ENCODE peak calls at places on chromosomes 13 and 19, in four cellular contexts. S is B cell, X is cardiac fibroblast, F is H9. G is an unnamed sample.

GRCh38 chr13:41916173-41916954 is 44.5 kb downstream of the VWA8 start:
- DNase-seq in S (peak; percentile 8), X (peak; percentile 76), F (no peak), G (peak; percentile 67)

GRCh38 chr19:861756-862528 is 2.5 kb downstream of the CFD start:
- DNase-seq in S (peak; percentile 75), X (peak; percentile 30), F (peak; percentile 98), G (peak; percentile 92)

GRCh38 chr13:31172535-31172934 is 10.8 kb upstream of the HSPH1 start:
- DNase-seq in S (no peak), X (peak; percentile 94), F (no peak), G (no peak)

GRCh38 chr13:25192052-25192451 is 20.0 kb upstream of the AMER2 start:
- DNase-seq in S (no peak), X (no peak), F (no peak), G (no peak)

GRCh38 chr13:64551755-64552154 is 2678.4 kb downstream of the PCDH9 start:
- DNase-seq in S (no peak), X (peak; percentile 51), F (no peak), G (no peak)

GRCh38 chr13:102182170-102182569 is 219.7 kb downstream of the FGF14 start:
- DNase-seq in S (no peak), X (no peak), F (no peak), G (no peak)

GRCh38 chr19:2477732-2478191 is 1.8 kb downstream of the GADD45B start:
- DNase-seq in S (peak; percentile 44), X (peak; percentile 70), F (no peak), G (no peak)

GRCh38 chr13:84455143-84455905 is 573.0 kb upstream of the SLITRK1 start:
- DNase-seq in S (no peak), X (no peak), F (no peak), G (no peak)

GRCh38 chr19:29115181-29115580 is 97.8 kb downstream of the UQCRFS1 start:
- DNase-seq in S (no peak), X (no peak), F (no peak), G (no peak)

GRCh38 chr13:52348081-52348480 is 57.9 kb downstream of the THSD1 start:
- DNase-seq in S (no peak), X (peak; percentile 94), F (no peak), G (no peak)

GRCh38 chr13:105611424-105611823 is 924.0 kb downstream of the EFNB2 start:
- DNase-seq in S (no peak), X (peak; percentile 72), F (no peak), G (no peak)

GRCh38 chr13:101384929-101385328 is 31.4 kb downstream of the NALCN start:
- DNase-seq in S (no peak), X (no peak), F (no peak), G (no peak)

GRCh38 chr13:59094149-59094548 is 1069.6 kb downstream of the DIAPH3 start:
- DNase-seq in S (no peak), X (no peak), F (no peak), G (no peak)

GRCh38 chr19:7500811-7501450 is 12.1 kb upstream of the PEX11G start:
- DNase-seq in S (no peak), X (peak; percentile 23), F (peak; percentile 89), G (peak; percentile 74)

GRCh38 chr13:98972627-98973026 is 5.2 kb downstream of the DOCK9 start:
- DNase-seq in S (no peak), X (peak; percentile 54), F (no peak), G (no peak)

GRCh38 chr13:43522788-43523187 is 264.0 kb downstream of the ENOX1 start:
- DNase-seq in S (no peak), X (peak; percentile 29), F (no peak), G (no peak)

GRCh38 chr19:27793128-27793643 is 1419.8 kb downstream of the UQCRFS1 start:
- DNase-seq in S (peak; percentile 74), X (peak; percentile 76), F (peak; percentile 96), G (peak; percentile 67)

GRCh38 chr19:35545855-35546381 is 492 bp downstream of the TMEM147 start:
- DNase-seq in S (peak; percentile 52), X (peak; percentile 31), F (no peak), G (peak; percentile 88)

GRCh38 chr19:10800488-10800887 is 35.5 kb downstream of the TMED1 start:
- DNase-seq in S (no peak), X (peak; percentile 58), F (no peak), G (no peak)

GRCh38 chr19:798415-799075 is 1.3 kb downstream of the PTBP1 start:
- DNase-seq in S (peak; percentile 45), X (peak; percentile 49), F (no peak), G (no peak)

GRCh38 chr13:95535243-95535642 is 17.3 kb upstream of the CLDN10 start:
- DNase-seq in S (no peak), X (peak; percentile 21), F (no peak), G (no peak)

GRCh38 chr19:50518091-50519005 is 4.6 kb upstream of the ASPDH start:
- DNase-seq in S (no peak), X (no peak), F (peak; percentile 69), G (no peak)

GRCh38 chr19:30675086-30675485 is 302.9 kb downstream of the ZNF536 start:
- DNase-seq in S (no peak), X (no peak), F (no peak), G (no peak)

GRCh38 chr13:27791901-27792392 is 336 bp upstream of the GSX1 start:
- DNase-seq in S (no peak), X (no peak), F (no peak), G (no peak)

GRCh38 chr19:23436944-23437343 is 41.7 kb upstream of the ZNF91 start:
- DNase-seq in S (no peak), X (no peak), F (peak; percentile 28), G (no peak)

GRCh38 chr19:49642488-49643035 is 553 bp downstream of the SCAF1 start:
- DNase-seq in S (no peak), X (no peak), F (no peak), G (no peak)

GRCh38 chr19:48424694-48425219 is 21.0 kb upstream of the GRWD1 start:
- DNase-seq in S (no peak), X (peak; percentile 75), F (peak; percentile 53), G (peak; percentile 60)

GRCh38 chr13:67643656-67644055 is 413.5 kb upstream of the PCDH9 start:
- DNase-seq in S (no peak), X (no peak), F (peak; percentile 54), G (no peak)

GRCh38 chr13:92991687-92992086 is 234.9 kb upstream of the GPC6 start:
- DNase-seq in S (no peak), X (peak; percentile 45), F (no peak), G (no peak)

GRCh38 chr13:52738719-52739467 is 727 bp downstream of the CNMD start:
- DNase-seq in S (peak; percentile 26), X (peak; percentile 1), F (peak; percentile 62), G (peak; percentile 80)

GRCh38 chr13:78319101-78319627 is 284.2 kb downstream of the POU4F1 start:
- DNase-seq in S (no peak), X (no peak), F (no peak), G (no peak)

GRCh38 chr19:6739884-6740588 is 556 bp downstream of the TRIP10 start:
- DNase-seq in S (peak; percentile 49), X (no peak), F (peak; percentile 62), G (peak; percentile 75)

GRCh38 chr19:16088351-16088984 is 12.2 kb downstream of the TPM4 start:
- DNase-seq in S (no peak), X (peak; percentile 72), F (no peak), G (no peak)

GRCh38 chr13:90315061-90315460 is 1032.4 kb upstream of the MIR17HG start:
- DNase-seq in S (no peak), X (no peak), F (no peak), G (no peak)

GRCh38 chr13:30743319-30744055 is 8.1 kb downstream of the ALOX5AP start:
- DNase-seq in S (no peak), X (peak; percentile 96), F (no peak), G (no peak)

GRCh38 chr13:49517461-49517860 is 21.7 kb downstream of the PHF11 start:
- DNase-seq in S (no peak), X (peak; percentile 19), F (no peak), G (no peak)

GRCh38 chr13:75181906-75182305 is 300.1 kb downstream of the TBC1D4 start:
- DNase-seq in S (no peak), X (peak; percentile 90), F (no peak), G (no peak)

GRCh38 chr19:55809381-55810058 is 22.3 kb downstream of the NLRP11 start:
- DNase-seq in S (peak; percentile 82), X (peak; percentile 44), F (peak; percentile 31), G (peak; percentile 30)

GRCh38 chr13:109951491-109951890 is 165.1 kb upstream of the IRS2 start:
- DNase-seq in S (no peak), X (no peak), F (no peak), G (no peak)

DNA sequence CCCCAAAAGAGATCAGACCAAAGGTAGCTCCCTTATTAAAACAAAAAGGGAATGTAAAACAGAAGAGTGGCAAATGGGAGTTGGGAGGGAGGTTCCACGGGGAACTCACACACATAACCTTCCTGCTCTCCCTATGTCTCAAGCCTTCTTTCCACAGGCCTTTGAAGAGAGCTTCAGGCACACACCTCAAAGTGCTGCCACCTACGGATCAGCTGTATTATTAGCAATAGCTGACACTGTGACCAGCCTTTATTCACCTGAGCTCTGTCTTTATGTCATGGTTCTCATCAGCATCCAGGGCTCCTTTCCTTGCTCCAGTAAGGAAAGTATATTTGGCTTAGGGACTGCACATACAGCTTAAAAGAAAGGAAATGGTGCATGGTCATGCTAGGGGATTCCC is 11.3 kb downstream of the ZNF571 start:
- DNase-seq in S (no peak), X (no peak), F (no peak), G (no peak)
- TF ChIP-seq CTCF in S (no peak), X (no peak), F (peak; percentile 61), G (no peak)

GRCh38 chr19:20359933-20360720 is 193.1 kb downstream of the ZNF486 start:
- DNase-seq in S (peak; percentile 6), X (no peak), F (peak; percentile 64), G (no peak)
- TF ChIP-seq CTCF in S (no peak), X (no peak), F (peak; percentile 87), G (no peak)

GRCh38 chr19:3977242-3978143 is 6.6 kb upstream of the DAPK3 start:
- DNase-seq in S (peak; percentile 36), X (no peak), F (peak; percentile 59), G (no peak)
- TF ChIP-seq CTCF in S (peak; percentile 22), X (peak; percentile 23), F (peak; percentile 54), G (no peak)

GRCh38 chr13:33466262-33466661 is 180.7 kb upstream of the STARD13 start:
- DNase-seq in S (no peak), X (no peak), F (no peak), G (no peak)
- TF ChIP-seq CTCF in S (no peak), X (peak; percentile 5), F (no peak), G (no peak)

DNA sequence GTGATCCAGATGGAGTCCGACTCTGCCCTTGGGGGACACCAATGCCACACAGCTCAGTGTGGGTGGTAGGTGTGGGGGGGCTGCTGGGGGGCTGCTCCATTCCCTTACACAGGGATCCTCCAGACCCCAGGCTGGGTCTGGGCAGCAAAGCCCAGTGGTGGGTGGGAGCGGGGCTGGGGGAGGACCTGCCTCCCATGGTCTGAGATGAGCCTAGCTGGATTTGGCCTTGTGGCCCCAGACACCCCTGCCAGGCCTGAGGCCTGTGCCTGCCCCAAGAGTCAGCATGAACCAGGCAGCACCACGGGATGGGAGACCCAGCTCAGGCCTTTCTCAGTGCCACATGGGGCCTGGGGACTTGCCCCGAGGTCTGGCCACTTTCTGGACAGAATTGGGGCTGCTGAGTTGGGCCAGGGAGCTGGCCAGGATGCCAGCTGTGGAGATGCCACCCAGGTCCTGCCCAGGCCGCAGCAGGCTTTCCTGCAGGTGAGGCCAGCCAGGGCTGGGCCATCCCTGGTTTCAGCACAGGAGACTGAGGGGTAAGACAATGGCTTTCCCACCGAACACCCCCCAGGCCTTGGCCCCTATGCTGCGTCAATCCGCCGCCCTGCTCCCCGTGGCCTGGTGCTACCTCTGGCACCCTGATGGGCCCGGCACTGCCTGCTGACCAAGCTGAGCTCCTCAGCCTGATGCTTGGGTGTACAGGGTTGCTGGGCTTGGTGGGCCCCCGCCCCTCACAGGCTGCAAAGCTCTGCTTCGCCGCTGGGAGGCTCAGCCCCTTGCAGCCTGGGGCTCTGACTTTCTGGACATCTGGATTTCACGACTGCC is 24.2 kb downstream of the CEBPG start:
- DNase-seq in S (no peak), X (no peak), F (peak; percentile 68), G (no peak)
- TF ChIP-seq CTCF in S (no peak), X (peak; percentile 28), F (peak; percentile 66), G (no peak)

G was measured in GM13977.